ENCODE peak calls at places on chromosomes 3 and 15, in ten cellular contexts. M, P, T, F, K, A, G, X, B and N are unnamed samples.
A peak's percentile ranks its signal among the peaks of the same experiment; 100 is the strongest.

GRCh38 chr15:101386006-101386405 is 91.0 kb upstream of the SNRPA1 start:
- DNase-seq in M (no peak), P (no peak), T (no peak), F (no peak), K (no peak), A (no peak), G (no peak), X (no peak), B (no peak), N (no peak)

GRCh38 chr3:151753846-151754245 is 20.1 kb downstream of the AADACL2 start:
- DNase-seq in M (no peak), P (no peak), T (no peak), F (no peak), K (no peak), A (no peak), G (no peak), X (no peak), B (no peak), N (no peak)

GRCh38 chr3:196617256-196617655 is 22.2 kb upstream of the NRROS start:
- DNase-seq in M (peak; percentile 75), P (no peak), T (no peak), F (no peak), K (no peak), A (no peak), G (no peak), X (no peak), B (no peak), N (no peak)

GRCh38 chr3:194104041-194104751 is 31.8 kb upstream of the HES1 start:
- DNase-seq in M (peak; percentile 89), P (no peak), T (no peak), F (peak; percentile 99), K (no peak), A (peak; percentile 34), G (no peak), X (no peak), B (no peak), N (peak; percentile 52)

GRCh38 chr15:79702621-79703020 is 194.2 kb downstream of the MTHFS start:
- DNase-seq in M (no peak), P (no peak), T (no peak), F (no peak), K (no peak), A (no peak), G (no peak), X (no peak), B (no peak), N (no peak)

GRCh38 chr3:81910244-81910852 is 148.9 kb upstream of the GBE1 start:
- DNase-seq in M (peak; percentile 68), P (no peak), T (no peak), F (peak; percentile 59), K (peak; percentile 6), A (peak; percentile 14), G (no peak), X (no peak), B (no peak), N (peak; percentile 57)

GRCh38 chr3:71087109-71088018 is 496.2 kb downstream of the FOXP1 start:
- DNase-seq in M (no peak), P (no peak), T (no peak), F (peak; percentile 51), K (no peak), A (no peak), G (peak; percentile 34), X (no peak), B (no peak), N (no peak)

GRCh38 chr3:34178415-34178814 is 380.0 kb downstream of the PDCD6IP start:
- DNase-seq in M (no peak), P (peak; percentile 61), T (no peak), F (no peak), K (no peak), A (no peak), G (no peak), X (no peak), B (no peak), N (no peak)

GRCh38 chr15:32091505-32092380 is 61.4 kb downstream of the CHRNA7 start:
- DNase-seq in M (no peak), P (no peak), T (no peak), F (no peak), K (peak; percentile 63), A (no peak), G (no peak), X (no peak), B (no peak), N (no peak)

GRCh38 chr3:72310028-72310987 is 525.4 kb upstream of the PROK2 start:
- DNase-seq in M (peak; percentile 97), P (peak; percentile 17), T (peak; percentile 90), F (peak; percentile 79), K (no peak), A (no peak), G (no peak), X (no peak), B (no peak), N (peak; percentile 78)

GRCh38 chr3:52047295-52047960 is 8.9 kb downstream of the DUSP7 start:
- DNase-seq in M (no peak), P (no peak), T (no peak), F (no peak), K (no peak), A (no peak), G (no peak), X (no peak), B (no peak), N (no peak)

GRCh38 chr15:44706401-44706800 is 4.7 kb downstream of the PATL2 start:
- DNase-seq in M (no peak), P (no peak), T (no peak), F (no peak), K (no peak), A (no peak), G (no peak), X (no peak), B (no peak), N (no peak)

GRCh38 chr3:159263750-159264561 is 462.1 kb downstream of the MFSD1 start:
- DNase-seq in M (peak; percentile 63), P (no peak), T (peak; percentile 15), F (peak; percentile 28), K (peak; percentile 15), A (peak; percentile 56), G (no peak), X (no peak), B (no peak), N (peak; percentile 77)

GRCh38 chr3:110413807-110414748 is 657.5 kb upstream of the NECTIN3 start:
- DNase-seq in M (no peak), P (peak; percentile 31), T (no peak), F (no peak), K (no peak), A (no peak), G (no peak), X (no peak), B (no peak), N (no peak)

GRCh38 chr3:187746059-187746453 is 788 bp upstream of the BCL6 start:
- DNase-seq in M (no peak), P (no peak), T (no peak), F (no peak), K (no peak), A (no peak), G (no peak), X (peak; percentile 33), B (no peak), N (no peak)

GRCh38 chr3:151008699-151009098 is 36.2 kb upstream of the CLRN1 start:
- DNase-seq in M (no peak), P (no peak), T (no peak), F (no peak), K (no peak), A (no peak), G (no peak), X (no peak), B (no peak), N (peak; percentile 64)

GRCh38 chr3:136898954-136899353 is 36.9 kb downstream of the NCK1 start:
- DNase-seq in M (no peak), P (no peak), T (no peak), F (no peak), K (no peak), A (no peak), G (no peak), X (no peak), B (no peak), N (no peak)

GRCh38 chr3:172034786-172035685 is 4.3 kb upstream of the FNDC3B start:
- DNase-seq in M (peak; percentile 65), P (no peak), T (no peak), F (peak; percentile 49), K (peak; percentile 44), A (no peak), G (no peak), X (peak; percentile 52), B (no peak), N (peak; percentile 42)

GRCh38 chr3:38649500-38650247 is at the start of gene SCN5A:
- DNase-seq in M (peak; percentile 29), P (no peak), T (no peak), F (no peak), K (peak; percentile 99), A (peak; percentile 15), G (peak; percentile 28), X (peak; percentile 28), B (peak; percentile 2), N (peak; percentile 79)

GRCh38 chr3:188671941-188672340 is 499.8 kb upstream of the TPRG1 start:
- DNase-seq in M (no peak), P (no peak), T (no peak), F (no peak), K (no peak), A (no peak), G (no peak), X (no peak), B (no peak), N (no peak)

GRCh38 chr15:80890341-80890972 is 99.2 kb downstream of the MESD start:
- DNase-seq in M (no peak), P (no peak), T (no peak), F (no peak), K (no peak), A (no peak), G (no peak), X (no peak), B (no peak), N (no peak)

GRCh38 chr3:129608087-129608935 is 1.8 kb upstream of the PLXND1 start:
- DNase-seq in M (peak; percentile 84), P (no peak), T (peak; percentile 64), F (peak; percentile 58), K (peak; percentile 82), A (no peak), G (no peak), X (peak; percentile 64), B (no peak), N (peak; percentile 75)

GRCh38 chr15:90598053-90598577 is 68.4 kb downstream of the CRTC3 start:
- DNase-seq in M (no peak), P (no peak), T (no peak), F (peak; percentile 57), K (peak; percentile 83), A (no peak), G (no peak), X (peak; percentile 75), B (no peak), N (no peak)

GRCh38 chr3:11382146-11382545 is 109.9 kb downstream of the ATG7 start:
- DNase-seq in M (no peak), P (no peak), T (no peak), F (no peak), K (no peak), A (no peak), G (no peak), X (no peak), B (no peak), N (no peak)

GRCh38 chr15:90143176-90143655 is 40.9 kb upstream of the IDH2 start:
- DNase-seq in M (peak; percentile 58), P (no peak), T (peak; percentile 22), F (peak; percentile 79), K (peak; percentile 96), A (no peak), G (peak; percentile 33), X (peak; percentile 98), B (peak; percentile 34), N (peak; percentile 91)

GRCh38 chr3:113758389-113759029 is 11.7 kb downstream of the ATP6V1A start:
- DNase-seq in M (no peak), P (peak; percentile 62), T (no peak), F (no peak), K (no peak), A (no peak), G (no peak), X (no peak), B (no peak), N (no peak)

GRCh38 chr3:36219398-36219797 is 160.9 kb upstream of the STAC start:
- DNase-seq in M (no peak), P (peak; percentile 33), T (no peak), F (no peak), K (no peak), A (no peak), G (no peak), X (no peak), B (no peak), N (no peak)

GRCh38 chr15:59199775-59200465 is 6.7 kb upstream of the LDHAL6B start:
- DNase-seq in M (no peak), P (no peak), T (no peak), F (no peak), K (no peak), A (no peak), G (no peak), X (no peak), B (no peak), N (no peak)